ENCODE peak calls at places on chromosome 22, in six cellular contexts. One of them, this sample, is unnamed.

GRCh38 chr22:20979243-20979809 is 2.8 kb upstream of the LZTR1 start:
- DNase-seq in neural crest cell: peak
- DNase-seq in neural progenitor cell: peak
- DNase-seq in stomach: peak
- DNase-seq in cardiac muscle cell: peak
- DNase-seq in tibial nerve: no peak
- DNase-seq in this sample: peak

GRCh38 chr22:19718255-19719054 is 4.2 kb downstream of the SEPTIN5 start:
- DNase-seq in stomach: no peak
- DNase-seq in neural crest cell: no peak
- DNase-seq in tibial nerve: no peak
- DNase-seq in neural progenitor cell: no peak
- DNase-seq in cardiac muscle cell: no peak
- DNase-seq in this sample: no peak

GRCh38 chr22:47395481-47395880 is 633.0 kb downstream of the TBC1D22A start:
- DNase-seq in tibial nerve: no peak
- DNase-seq in neural progenitor cell: no peak
- DNase-seq in stomach: no peak
- DNase-seq in cardiac muscle cell: no peak
- DNase-seq in neural crest cell: no peak
- DNase-seq in this sample: peak

GRCh38 chr22:19902245-19902699 is 39.3 kb upstream of the COMT start:
- DNase-seq in stomach: no peak
- DNase-seq in tibial nerve: no peak
- DNase-seq in neural progenitor cell: no peak
- DNase-seq in cardiac muscle cell: no peak
- DNase-seq in neural crest cell: no peak
- DNase-seq in this sample: no peak

GRCh38 chr22:23520875-23521441 is 59.1 kb downstream of the IGLL1 start:
- DNase-seq in cardiac muscle cell: no peak
- DNase-seq in neural progenitor cell: peak
- DNase-seq in neural crest cell: peak
- DNase-seq in stomach: no peak
- DNase-seq in tibial nerve: peak
- DNase-seq in this sample: peak

GRCh38 chr22:35742342-35743100 is 24.8 kb downstream of the APOL5 start:
- DNase-seq in tibial nerve: no peak
- DNase-seq in neural crest cell: no peak
- DNase-seq in stomach: no peak
- DNase-seq in cardiac muscle cell: no peak
- DNase-seq in neural progenitor cell: no peak
- DNase-seq in this sample: no peak

GRCh38 chr22:36781656-36782627 is 6.0 kb upstream of the IFT27 start:
- DNase-seq in neural progenitor cell: peak
- DNase-seq in tibial nerve: peak
- DNase-seq in stomach: peak
- DNase-seq in neural crest cell: peak
- DNase-seq in cardiac muscle cell: peak
- DNase-seq in this sample: no peak

GRCh38 chr22:30933457-30933856 is 35.1 kb downstream of the MORC2 start:
- DNase-seq in stomach: no peak
- DNase-seq in neural progenitor cell: no peak
- DNase-seq in neural crest cell: no peak
- DNase-seq in cardiac muscle cell: no peak
- DNase-seq in tibial nerve: no peak
- DNase-seq in this sample: no peak

GRCh38 chr22:36755316-36755715 is 20.6 kb downstream of the IFT27 start:
- DNase-seq in tibial nerve: no peak
- DNase-seq in neural progenitor cell: no peak
- DNase-seq in neural crest cell: no peak
- DNase-seq in cardiac muscle cell: no peak
- DNase-seq in stomach: no peak
- DNase-seq in this sample: peak

GRCh38 chr22:39717099-39717498 is 146.5 kb downstream of the CACNA1I start:
- DNase-seq in cardiac muscle cell: no peak
- DNase-seq in stomach: no peak
- DNase-seq in tibial nerve: no peak
- DNase-seq in neural progenitor cell: no peak
- DNase-seq in neural crest cell: peak
- DNase-seq in this sample: no peak

GRCh38 chr22:29313126-29314071 is 2.1 kb downstream of the RASL10A start:
- DNase-seq in neural progenitor cell: peak
- DNase-seq in stomach: no peak
- DNase-seq in cardiac muscle cell: no peak
- DNase-seq in tibial nerve: no peak
- DNase-seq in neural crest cell: no peak
- DNase-seq in this sample: peak

GRCh38 chr22:37126383-37126782 is 16.9 kb upstream of the TMPRSS6 start:
- DNase-seq in tibial nerve: no peak
- DNase-seq in neural crest cell: no peak
- DNase-seq in cardiac muscle cell: peak
- DNase-seq in neural progenitor cell: peak
- DNase-seq in stomach: no peak
- DNase-seq in this sample: no peak

GRCh38 chr22:29531419-29531818 is 22.1 kb downstream of the THOC5 start:
- DNase-seq in cardiac muscle cell: no peak
- DNase-seq in stomach: no peak
- DNase-seq in tibial nerve: no peak
- DNase-seq in neural crest cell: no peak
- DNase-seq in neural progenitor cell: no peak
- DNase-seq in this sample: peak

GRCh38 chr22:48581821-48582469 is 1245.7 kb downstream of the BRD1 start:
- DNase-seq in cardiac muscle cell: no peak
- DNase-seq in neural crest cell: no peak
- DNase-seq in stomach: no peak
- DNase-seq in neural progenitor cell: peak
- DNase-seq in tibial nerve: no peak
- DNase-seq in this sample: peak

GRCh38 chr22:23065495-23066122 is 4.7 kb upstream of the GNAZ start:
- DNase-seq in tibial nerve: no peak
- DNase-seq in neural progenitor cell: no peak
- DNase-seq in cardiac muscle cell: no peak
- DNase-seq in neural crest cell: no peak
- DNase-seq in stomach: peak
- DNase-seq in this sample: peak

GRCh38 chr22:40418366-40419201 is 48.2 kb downstream of the SGSM3 start:
- DNase-seq in neural progenitor cell: peak
- DNase-seq in cardiac muscle cell: no peak
- DNase-seq in tibial nerve: no peak
- DNase-seq in stomach: no peak
- DNase-seq in neural crest cell: no peak
- DNase-seq in this sample: no peak

GRCh38 chr22:30606455-30607299 is at the start of gene TCN2:
- DNase-seq in neural crest cell: peak
- DNase-seq in cardiac muscle cell: peak
- DNase-seq in neural progenitor cell: peak
- DNase-seq in tibial nerve: peak
- DNase-seq in stomach: peak
- DNase-seq in this sample: no peak

GRCh38 chr22:36818010-36818642 is 1.3 kb upstream of the PVALB start:
- DNase-seq in tibial nerve: no peak
- DNase-seq in neural crest cell: no peak
- DNase-seq in stomach: no peak
- DNase-seq in cardiac muscle cell: no peak
- DNase-seq in neural progenitor cell: no peak
- DNase-seq in this sample: no peak

GRCh38 chr22:20867179-20868099 is 8.6 kb downstream of the SNAP29 start:
- DNase-seq in tibial nerve: peak
- DNase-seq in neural crest cell: no peak
- DNase-seq in stomach: peak
- DNase-seq in neural progenitor cell: no peak
- DNase-seq in cardiac muscle cell: peak
- DNase-seq in this sample: no peak

GRCh38 chr22:24482586-24482985 is 12.5 kb upstream of the UPB1 start:
- DNase-seq in cardiac muscle cell: no peak
- DNase-seq in tibial nerve: no peak
- DNase-seq in neural crest cell: no peak
- DNase-seq in stomach: no peak
- DNase-seq in neural progenitor cell: no peak
- DNase-seq in this sample: no peak

GRCh38 chr22:34057726-34058125 is 137.4 kb upstream of the LARGE1 start:
- DNase-seq in stomach: no peak
- DNase-seq in cardiac muscle cell: no peak
- DNase-seq in tibial nerve: no peak
- DNase-seq in neural progenitor cell: no peak
- DNase-seq in neural crest cell: no peak
- DNase-seq in this sample: no peak

GRCh38 chr22:39622881-39623367 is 52.4 kb downstream of the CACNA1I start:
- DNase-seq in stomach: peak
- DNase-seq in tibial nerve: peak
- DNase-seq in neural crest cell: peak
- DNase-seq in neural progenitor cell: peak
- DNase-seq in cardiac muscle cell: peak
- DNase-seq in this sample: no peak

GRCh38 chr22:36244522-36245391 is 5.4 kb upstream of the APOL2 start:
- DNase-seq in neural crest cell: no peak
- DNase-seq in cardiac muscle cell: no peak
- DNase-seq in tibial nerve: peak
- DNase-seq in neural progenitor cell: no peak
- DNase-seq in stomach: no peak
- DNase-seq in this sample: no peak

DNA sequence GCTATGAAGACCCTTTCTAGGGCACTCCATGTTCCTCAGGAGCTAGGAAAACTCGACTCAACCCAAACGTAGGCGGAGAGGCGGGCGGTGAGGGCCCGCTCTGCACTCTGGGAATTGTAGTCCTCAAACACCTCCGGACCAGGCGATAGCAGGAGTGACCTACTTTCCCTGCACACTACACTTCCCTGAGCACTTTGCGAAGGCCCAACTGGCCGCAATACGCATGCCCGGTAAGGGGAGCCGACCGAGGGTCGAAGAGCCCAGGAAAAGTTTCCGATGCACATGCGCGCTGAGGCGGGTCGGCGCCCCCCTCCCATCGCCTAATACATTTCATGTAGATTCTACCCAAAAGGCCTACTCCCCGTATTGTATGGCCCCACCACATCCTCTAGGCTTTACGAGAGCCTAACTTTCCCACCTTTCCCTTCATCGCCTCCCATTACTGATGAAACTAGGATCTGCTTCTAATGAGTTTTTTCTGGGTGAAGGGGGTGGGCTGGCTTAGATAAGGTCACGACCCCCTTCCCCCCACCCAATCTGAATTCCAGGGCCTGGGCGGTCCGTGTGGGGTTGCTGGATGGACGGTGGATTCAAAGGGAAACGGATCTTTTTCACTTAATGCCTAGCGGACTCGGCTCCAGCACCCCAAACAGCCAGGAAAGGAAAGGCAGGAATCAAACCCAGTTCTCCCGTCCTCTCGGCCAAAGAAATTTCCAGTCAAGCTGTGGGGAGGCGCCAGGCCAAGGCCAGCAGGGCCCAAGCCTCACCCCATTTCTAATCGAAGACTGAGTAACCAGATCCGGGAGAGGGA is 2.0 kb downstream of the TOB2 start:
- DNase-seq in neural progenitor cell: peak
- DNase-seq in stomach: peak
- DNase-seq in neural crest cell: peak
- DNase-seq in tibial nerve: peak
- DNase-seq in cardiac muscle cell: peak
- DNase-seq in this sample: peak
- TF ChIP-seq CTCF in neural progenitor cell: no peak
- TF ChIP-seq CTCF in stomach: no peak
- TF ChIP-seq CTCF in neural crest cell: no peak
- TF ChIP-seq CTCF in tibial nerve: no peak
- TF ChIP-seq CTCF in cardiac muscle cell: no peak
- TF ChIP-seq CTCF in this sample: no peak

GRCh38 chr22:38567531-38568245 is 2.3 kb downstream of the DMC1 start:
- DNase-seq in stomach: no peak
- DNase-seq in neural crest cell: no peak
- DNase-seq in tibial nerve: no peak
- DNase-seq in neural progenitor cell: no peak
- DNase-seq in cardiac muscle cell: no peak
- DNase-seq in this sample: no peak

GRCh38 chr22:38569181-38569971 is 607 bp downstream of the DMC1 start:
- DNase-seq in tibial nerve: no peak
- DNase-seq in stomach: no peak
- DNase-seq in neural progenitor cell: no peak
- DNase-seq in neural crest cell: no peak
- DNase-seq in cardiac muscle cell: no peak
- DNase-seq in this sample: no peak

GRCh38 chr22:38570841-38571364 is 920 bp upstream of the DMC1 start:
- DNase-seq in cardiac muscle cell: peak
- DNase-seq in neural crest cell: peak
- DNase-seq in neural progenitor cell: peak
- DNase-seq in tibial nerve: peak
- DNase-seq in stomach: peak
- DNase-seq in this sample: no peak

GRCh38 chr22:38569972-38570840 is at the start of gene DMC1:
- DNase-seq in neural progenitor cell: peak
- DNase-seq in tibial nerve: peak
- DNase-seq in cardiac muscle cell: peak
- DNase-seq in stomach: peak
- DNase-seq in neural crest cell: peak
- DNase-seq in this sample: peak

GRCh38 chr22:38572065-38572464 is 2.1 kb upstream of the DMC1 start:
- DNase-seq in neural progenitor cell: peak
- DNase-seq in cardiac muscle cell: peak
- DNase-seq in tibial nerve: peak
- DNase-seq in stomach: no peak
- DNase-seq in neural crest cell: peak
- DNase-seq in this sample: no peak
- TF ChIP-seq CTCF in neural progenitor cell: peak
- TF ChIP-seq CTCF in cardiac muscle cell: peak
- TF ChIP-seq CTCF in tibial nerve: peak
- TF ChIP-seq CTCF in stomach: peak
- TF ChIP-seq CTCF in neural crest cell: peak
- TF ChIP-seq CTCF in this sample: peak

GRCh38 chr22:42313204-42313603 is 42.8 kb upstream of the TCF20 start:
- DNase-seq in stomach: no peak
- DNase-seq in tibial nerve: no peak
- DNase-seq in cardiac muscle cell: no peak
- DNase-seq in neural crest cell: no peak
- DNase-seq in neural progenitor cell: no peak
- DNase-seq in this sample: no peak

GRCh38 chr22:42316988-42317387 is 46.5 kb upstream of the TCF20 start:
- DNase-seq in stomach: peak
- DNase-seq in cardiac muscle cell: no peak
- DNase-seq in neural progenitor cell: no peak
- DNase-seq in tibial nerve: peak
- DNase-seq in neural crest cell: no peak
- DNase-seq in this sample: no peak

GRCh38 chr22:42314709-42315391 is 44.4 kb upstream of the TCF20 start:
- DNase-seq in neural crest cell: no peak
- DNase-seq in stomach: no peak
- DNase-seq in cardiac muscle cell: peak
- DNase-seq in tibial nerve: no peak
- DNase-seq in neural progenitor cell: no peak
- DNase-seq in this sample: no peak

GRCh38 chr22:42315392-42315756 is 44.9 kb upstream of the TCF20 start:
- DNase-seq in stomach: no peak
- DNase-seq in neural progenitor cell: no peak
- DNase-seq in neural crest cell: no peak
- DNase-seq in cardiac muscle cell: no peak
- DNase-seq in tibial nerve: no peak
- DNase-seq in this sample: no peak

GRCh38 chr22:42313804-42314581 is 43.5 kb upstream of the TCF20 start:
- DNase-seq in neural crest cell: peak
- DNase-seq in stomach: peak
- DNase-seq in cardiac muscle cell: peak
- DNase-seq in neural progenitor cell: peak
- DNase-seq in tibial nerve: no peak
- DNase-seq in this sample: no peak
- TF ChIP-seq CTCF in neural crest cell: peak
- TF ChIP-seq CTCF in stomach: peak
- TF ChIP-seq CTCF in cardiac muscle cell: peak
- TF ChIP-seq CTCF in neural progenitor cell: peak
- TF ChIP-seq CTCF in tibial nerve: no peak
- TF ChIP-seq CTCF in this sample: peak

GRCh38 chr22:38298312-38299000 is 18.8 kb downstream of the CSNK1E start:
- DNase-seq in neural crest cell: no peak
- DNase-seq in stomach: no peak
- DNase-seq in tibial nerve: no peak
- DNase-seq in neural progenitor cell: peak
- DNase-seq in cardiac muscle cell: no peak
- DNase-seq in this sample: no peak
- TF ChIP-seq CTCF in neural crest cell: peak
- TF ChIP-seq CTCF in stomach: peak
- TF ChIP-seq CTCF in tibial nerve: no peak
- TF ChIP-seq CTCF in neural progenitor cell: peak
- TF ChIP-seq CTCF in cardiac muscle cell: peak
- TF ChIP-seq CTCF in this sample: peak

This sample was measured in chondrocyte.